ENCODE peak calls at places on chromosomes 3 and 15, in seven cellular contexts. E is vagina; M is endothelial cell; U is T-helper 2 cell; Z is activated CD8-positive, alpha-beta memory T cell treated with anti-CD3 and anti-CD28 coated beads, Interleukin-2, amount 50 U/mL, for 48 hours; D is NCI-H1048; R is ELF-1. P is an unnamed sample.

GRCh38 chr3:16429086-16429485 is 84.4 kb downstream of the RFTN1 start:
- DNase-seq in Z (no peak), M (no peak), R (no peak), U (no peak), E (no peak), D (no peak), P (no peak)

GRCh38 chr3:110647586-110647985 is 424.0 kb upstream of the NECTIN3 start:
- DNase-seq in M (no peak), Z (no peak), R (no peak), E (no peak), U (no peak), D (no peak), P (no peak)

GRCh38 chr15:78567541-78567940 is 2.2 kb downstream of the CHRNA5 start:
- DNase-seq in M (no peak), U (no peak), E (no peak), R (no peak), Z (no peak), D (no peak), P (peak)

GRCh38 chr3:131200636-131201199 is 174.0 kb downstream of the NEK11 start:
- DNase-seq in Z (no peak), R (no peak), E (no peak), U (no peak), D (no peak), M (no peak), P (no peak)

GRCh38 chr15:66941231-66941711 is 124.1 kb upstream of the SMAD3 start:
- DNase-seq in D (no peak), M (no peak), R (no peak), E (no peak), Z (no peak), U (no peak), P (no peak)

GRCh38 chr3:58414538-58415197 is 19.0 kb downstream of the PDHB start:
- DNase-seq in Z (no peak), D (peak), R (peak), E (no peak), M (peak), U (no peak), P (peak)

GRCh38 chr3:98027084-98027445 is 8.1 kb downstream of the GABRR3 start:
- DNase-seq in Z (no peak), D (no peak), R (no peak), U (no peak), M (no peak), E (no peak), P (no peak)

GRCh38 chr3:105523496-105523895 is 156.8 kb downstream of the ALCAM start:
- DNase-seq in E (no peak), R (no peak), D (no peak), Z (no peak), U (no peak), M (no peak), P (no peak)

GRCh38 chr15:75028991-75029377 is 5.6 kb downstream of the PPCDC start:
- DNase-seq in Z (no peak), R (no peak), E (no peak), U (no peak), M (no peak), D (no peak), P (no peak)

GRCh38 chr3:184005981-184006507 is 11.6 kb downstream of the ABCC5 start:
- DNase-seq in D (peak), Z (no peak), U (no peak), R (peak), E (no peak), M (peak), P (peak)

GRCh38 chr3:49724586-49724985 is 835 bp upstream of the GMPPB start:
- DNase-seq in R (no peak), U (peak), Z (no peak), E (peak), M (no peak), D (no peak), P (no peak)

GRCh38 chr3:111519193-111519592 is 22.8 kb upstream of the CD96 start:
- DNase-seq in E (no peak), D (no peak), Z (no peak), R (no peak), U (no peak), M (no peak), P (peak)

GRCh38 chr3:127036209-127037020 is 53.5 kb downstream of the PLXNA1 start:
- DNase-seq in M (no peak), Z (no peak), R (no peak), E (no peak), U (no peak), D (no peak), P (no peak)

GRCh38 chr3:5011555-5012256 is 32.5 kb downstream of the BHLHE40 start:
- DNase-seq in R (no peak), Z (no peak), M (no peak), D (no peak), E (no peak), U (no peak), P (no peak)

GRCh38 chr3:111472556-111472955 is 69.4 kb upstream of the CD96 start:
- DNase-seq in U (no peak), Z (no peak), R (no peak), M (no peak), D (no peak), E (no peak), P (no peak)

GRCh38 chr3:159390656-159391055 is 588.8 kb downstream of the MFSD1 start:
- DNase-seq in Z (no peak), U (no peak), M (no peak), R (no peak), D (no peak), E (no peak), P (no peak)